ENCODE peak calls at places on chromosomes 16 and 17, in ten cellular contexts. One of them, this sample, is unnamed.

GRCh38 chr17:16986391-16986790 is 14.5 kb upstream of the TNFRSF13B start:
- DNase-seq in GOT3: no peak
- DNase-seq in caudate nucleus: no peak
- DNase-seq in H9: no peak
- DNase-seq in EL: peak
- DNase-seq in brain pericyte: no peak
- DNase-seq in activated CD4-positive, alpha-beta T cell treated with anti-CD3 and anti-CD28 coated beads for 48 hours: no peak
- DNase-seq in HuH-7.5: no peak
- DNase-seq in stromal cell of bone marrow: no peak
- DNase-seq in GM12864: no peak
- DNase-seq in this sample: no peak

GRCh38 chr16:58488531-58488930 is 11.4 kb upstream of the NDRG4 start:
- DNase-seq in GM12864: no peak
- DNase-seq in EL: no peak
- DNase-seq in H9: peak
- DNase-seq in GOT3: no peak
- DNase-seq in HuH-7.5: no peak
- DNase-seq in brain pericyte: no peak
- DNase-seq in stromal cell of bone marrow: no peak
- DNase-seq in caudate nucleus: no peak
- DNase-seq in activated CD4-positive, alpha-beta T cell treated with anti-CD3 and anti-CD28 coated beads for 48 hours: no peak
- DNase-seq in this sample: no peak

GRCh38 chr17:76383645-76384221 is 676 bp upstream of the SPHK1 start:
- DNase-seq in stromal cell of bone marrow: no peak
- DNase-seq in HuH-7.5: peak
- DNase-seq in brain pericyte: no peak
- DNase-seq in EL: peak
- DNase-seq in GOT3: no peak
- DNase-seq in H9: peak
- DNase-seq in GM12864: no peak
- DNase-seq in caudate nucleus: no peak
- DNase-seq in activated CD4-positive, alpha-beta T cell treated with anti-CD3 and anti-CD28 coated beads for 48 hours: peak
- DNase-seq in this sample: peak

GRCh38 chr17:66399441-66399840 is 97.0 kb downstream of the PRKCA start:
- DNase-seq in stromal cell of bone marrow: no peak
- DNase-seq in HuH-7.5: no peak
- DNase-seq in H9: no peak
- DNase-seq in GM12864: no peak
- DNase-seq in caudate nucleus: no peak
- DNase-seq in GOT3: no peak
- DNase-seq in activated CD4-positive, alpha-beta T cell treated with anti-CD3 and anti-CD28 coated beads for 48 hours: no peak
- DNase-seq in EL: no peak
- DNase-seq in brain pericyte: no peak
- DNase-seq in this sample: no peak

GRCh38 chr17:44628234-44629188 is 27.8 kb upstream of the MEIOC start:
- DNase-seq in activated CD4-positive, alpha-beta T cell treated with anti-CD3 and anti-CD28 coated beads for 48 hours: no peak
- DNase-seq in HuH-7.5: no peak
- DNase-seq in H9: peak
- DNase-seq in GOT3: no peak
- DNase-seq in EL: no peak
- DNase-seq in GM12864: peak
- DNase-seq in brain pericyte: no peak
- DNase-seq in caudate nucleus: peak
- DNase-seq in stromal cell of bone marrow: no peak
- DNase-seq in this sample: no peak

GRCh38 chr16:68444058-68444657 is 4.2 kb downstream of the SMPD3 start:
- DNase-seq in EL: peak
- DNase-seq in HuH-7.5: peak
- DNase-seq in caudate nucleus: no peak
- DNase-seq in GM12864: no peak
- DNase-seq in brain pericyte: no peak
- DNase-seq in GOT3: no peak
- DNase-seq in stromal cell of bone marrow: peak
- DNase-seq in H9: peak
- DNase-seq in activated CD4-positive, alpha-beta T cell treated with anti-CD3 and anti-CD28 coated beads for 48 hours: no peak
- DNase-seq in this sample: no peak

GRCh38 chr16:84340305-84341040 is 27.9 kb upstream of the ATP2C2 start:
- DNase-seq in stromal cell of bone marrow: no peak
- DNase-seq in GM12864: no peak
- DNase-seq in HuH-7.5: peak
- DNase-seq in brain pericyte: no peak
- DNase-seq in H9: no peak
- DNase-seq in EL: no peak
- DNase-seq in activated CD4-positive, alpha-beta T cell treated with anti-CD3 and anti-CD28 coated beads for 48 hours: no peak
- DNase-seq in caudate nucleus: no peak
- DNase-seq in GOT3: no peak
- DNase-seq in this sample: no peak

GRCh38 chr16:64312292-64312691 is 809.6 kb downstream of the CDH11 start:
- DNase-seq in brain pericyte: no peak
- DNase-seq in H9: no peak
- DNase-seq in EL: no peak
- DNase-seq in activated CD4-positive, alpha-beta T cell treated with anti-CD3 and anti-CD28 coated beads for 48 hours: no peak
- DNase-seq in HuH-7.5: no peak
- DNase-seq in caudate nucleus: no peak
- DNase-seq in GOT3: no peak
- DNase-seq in GM12864: no peak
- DNase-seq in stromal cell of bone marrow: no peak
- DNase-seq in this sample: no peak

GRCh38 chr17:67911038-67911782 is 85.1 kb downstream of the C17orf58 start:
- DNase-seq in activated CD4-positive, alpha-beta T cell treated with anti-CD3 and anti-CD28 coated beads for 48 hours: no peak
- DNase-seq in GOT3: no peak
- DNase-seq in caudate nucleus: no peak
- DNase-seq in GM12864: no peak
- DNase-seq in brain pericyte: no peak
- DNase-seq in stromal cell of bone marrow: no peak
- DNase-seq in HuH-7.5: no peak
- DNase-seq in EL: no peak
- DNase-seq in H9: no peak
- DNase-seq in this sample: no peak

GRCh38 chr17:7141824-7142223 is 27.2 kb upstream of the ASGR2 start:
- DNase-seq in GOT3: no peak
- DNase-seq in brain pericyte: no peak
- DNase-seq in stromal cell of bone marrow: no peak
- DNase-seq in EL: no peak
- DNase-seq in HuH-7.5: no peak
- DNase-seq in GM12864: no peak
- DNase-seq in H9: no peak
- DNase-seq in caudate nucleus: no peak
- DNase-seq in activated CD4-positive, alpha-beta T cell treated with anti-CD3 and anti-CD28 coated beads for 48 hours: no peak
- DNase-seq in this sample: no peak

GRCh38 chr16:77212736-77213541 is 13.7 kb downstream of the SYCE1L start:
- DNase-seq in H9: peak
- DNase-seq in caudate nucleus: no peak
- DNase-seq in GOT3: no peak
- DNase-seq in stromal cell of bone marrow: no peak
- DNase-seq in EL: peak
- DNase-seq in HuH-7.5: peak
- DNase-seq in GM12864: no peak
- DNase-seq in brain pericyte: no peak
- DNase-seq in activated CD4-positive, alpha-beta T cell treated with anti-CD3 and anti-CD28 coated beads for 48 hours: peak
- DNase-seq in this sample: no peak

GRCh38 chr17:81518113-81518784 is 5.7 kb upstream of the ACTG1 start:
- DNase-seq in HuH-7.5: no peak
- DNase-seq in brain pericyte: no peak
- DNase-seq in GOT3: no peak
- DNase-seq in EL: no peak
- DNase-seq in H9: peak
- DNase-seq in GM12864: no peak
- DNase-seq in caudate nucleus: no peak
- DNase-seq in activated CD4-positive, alpha-beta T cell treated with anti-CD3 and anti-CD28 coated beads for 48 hours: no peak
- DNase-seq in stromal cell of bone marrow: no peak
- DNase-seq in this sample: no peak

GRCh38 chr17:74898376-74898946 is 5.0 kb upstream of the FADS6 start:
- DNase-seq in stromal cell of bone marrow: no peak
- DNase-seq in EL: no peak
- DNase-seq in GM12864: no peak
- DNase-seq in GOT3: no peak
- DNase-seq in H9: no peak
- DNase-seq in HuH-7.5: no peak
- DNase-seq in caudate nucleus: no peak
- DNase-seq in activated CD4-positive, alpha-beta T cell treated with anti-CD3 and anti-CD28 coated beads for 48 hours: no peak
- DNase-seq in brain pericyte: no peak
- DNase-seq in this sample: no peak

GRCh38 chr16:80369559-80369958 is 171.2 kb upstream of the DYNLRB2 start:
- DNase-seq in EL: peak
- DNase-seq in GOT3: no peak
- DNase-seq in GM12864: no peak
- DNase-seq in H9: peak
- DNase-seq in brain pericyte: peak
- DNase-seq in stromal cell of bone marrow: peak
- DNase-seq in HuH-7.5: peak
- DNase-seq in activated CD4-positive, alpha-beta T cell treated with anti-CD3 and anti-CD28 coated beads for 48 hours: no peak
- DNase-seq in caudate nucleus: peak
- DNase-seq in this sample: peak

GRCh38 chr17:68955181-68955841 is at the start of gene ABCA8:
- DNase-seq in activated CD4-positive, alpha-beta T cell treated with anti-CD3 and anti-CD28 coated beads for 48 hours: no peak
- DNase-seq in stromal cell of bone marrow: peak
- DNase-seq in caudate nucleus: peak
- DNase-seq in EL: no peak
- DNase-seq in HuH-7.5: no peak
- DNase-seq in GOT3: no peak
- DNase-seq in brain pericyte: peak
- DNase-seq in GM12864: no peak
- DNase-seq in H9: no peak
- DNase-seq in this sample: no peak

GRCh38 chr16:20383106-20384029 is 21.2 kb downstream of the PDILT start:
- DNase-seq in GOT3: peak
- DNase-seq in HuH-7.5: peak
- DNase-seq in H9: peak
- DNase-seq in activated CD4-positive, alpha-beta T cell treated with anti-CD3 and anti-CD28 coated beads for 48 hours: peak
- DNase-seq in EL: peak
- DNase-seq in stromal cell of bone marrow: peak
- DNase-seq in brain pericyte: no peak
- DNase-seq in caudate nucleus: peak
- DNase-seq in GM12864: peak
- DNase-seq in this sample: peak

This sample was measured in GM04504.